ENCODE peak calls at places on chromosome X, in six cellular contexts. R, E, W, N, Q and M are unnamed samples.

GRCh38 chrX:29947225-29947624 is 268.1 kb upstream of the MAGEB2 start:
- DNase-seq in R (no peak), E (no peak), W (no peak), N (no peak), Q (peak), M (no peak)

GRCh38 chrX:151641564-151641963 is 53.7 kb upstream of the PRRG3 start:
- DNase-seq in R (no peak), E (no peak), W (no peak), N (no peak), Q (no peak), M (no peak)

GRCh38 chrX:133685806-133686205 is 270.5 kb upstream of the GPC4 start:
- DNase-seq in R (no peak), E (no peak), W (no peak), N (no peak), Q (no peak), M (peak)

GRCh38 chrX:44183329-44183728 is 160.1 kb downstream of the EFHC2 start:
- DNase-seq in R (no peak), E (no peak), W (no peak), N (no peak), Q (no peak), M (no peak)

GRCh38 chrX:57930051-57930450 is 19.8 kb upstream of the ZXDA start:
- DNase-seq in R (no peak), E (no peak), W (peak), N (no peak), Q (peak), M (no peak)

GRCh38 chrX:15606064-15606590 is 5.4 kb upstream of the ACE2 start:
- DNase-seq in R (no peak), E (no peak), W (no peak), N (no peak), Q (no peak), M (no peak)

GRCh38 chrX:130114141-130114561 is 3.9 kb upstream of the ELF4 start:
- DNase-seq in R (no peak), E (no peak), W (no peak), N (no peak), Q (peak), M (no peak)

GRCh38 chrX:63426519-63426918 is 75.4 kb upstream of the SPIN4 start:
- DNase-seq in R (no peak), E (no peak), W (no peak), N (no peak), Q (no peak), M (no peak)

GRCh38 chrX:68249401-68249831 is 183.9 kb downstream of the OPHN1 start:
- DNase-seq in R (peak), E (peak), W (peak), N (no peak), Q (peak), M (no peak)

GRCh38 chrX:41588271-41588670 is 100.5 kb upstream of the GPR34 start:
- DNase-seq in R (no peak), E (no peak), W (no peak), N (no peak), Q (no peak), M (no peak)

GRCh38 chrX:14243823-14244222 is 214.1 kb upstream of the GEMIN8 start:
- DNase-seq in R (no peak), E (no peak), W (no peak), N (no peak), Q (no peak), M (no peak)

DNA sequence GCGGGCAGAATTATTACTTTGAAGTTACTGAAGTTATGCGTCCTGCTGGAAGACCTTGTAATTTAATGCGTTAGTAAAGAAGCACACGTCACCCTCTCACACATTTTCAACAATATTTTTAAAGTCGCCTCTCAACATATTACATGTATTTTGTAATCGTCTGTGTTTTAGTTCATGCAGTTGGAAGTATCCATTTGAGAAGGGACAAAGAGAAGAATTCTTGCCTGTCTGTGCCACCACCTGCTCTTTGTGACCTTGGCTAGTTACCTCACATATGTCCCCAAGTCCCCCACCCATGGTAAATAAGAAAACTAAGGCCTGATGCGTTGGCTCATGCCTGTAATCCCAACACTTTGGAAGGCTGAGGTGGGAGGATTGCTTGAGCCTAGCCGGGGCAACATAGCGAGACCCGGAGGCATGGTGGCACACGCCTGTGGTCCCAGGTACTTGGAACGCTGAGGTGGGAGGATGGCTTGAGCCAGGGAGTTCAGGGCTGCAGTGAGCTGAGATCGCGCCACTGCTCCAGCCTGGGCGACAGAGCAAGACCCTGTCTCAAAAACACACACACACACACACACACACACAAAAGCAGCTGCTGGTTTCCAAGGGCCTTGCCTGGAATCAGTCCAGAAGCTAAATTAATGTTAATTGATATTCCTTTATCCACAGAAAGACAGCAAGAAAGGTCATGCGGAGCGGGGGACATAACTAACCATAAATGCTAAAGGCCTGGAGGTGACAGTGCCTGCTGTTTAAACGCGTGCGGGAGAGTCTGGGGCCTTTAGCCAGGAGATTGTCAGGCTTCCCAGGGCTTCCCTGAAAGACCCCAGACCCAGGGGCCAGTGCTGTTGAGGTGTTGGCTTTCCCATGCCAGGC is 811 bp downstream of the TMEM187 start:
- DNase-seq in R (no peak), E (no peak), W (no peak), N (no peak), Q (peak), M (no peak)
- H3K4me3 ChIP-seq in R (peak), E (peak), W (peak), N (peak), Q (peak), M (peak)

DNA sequence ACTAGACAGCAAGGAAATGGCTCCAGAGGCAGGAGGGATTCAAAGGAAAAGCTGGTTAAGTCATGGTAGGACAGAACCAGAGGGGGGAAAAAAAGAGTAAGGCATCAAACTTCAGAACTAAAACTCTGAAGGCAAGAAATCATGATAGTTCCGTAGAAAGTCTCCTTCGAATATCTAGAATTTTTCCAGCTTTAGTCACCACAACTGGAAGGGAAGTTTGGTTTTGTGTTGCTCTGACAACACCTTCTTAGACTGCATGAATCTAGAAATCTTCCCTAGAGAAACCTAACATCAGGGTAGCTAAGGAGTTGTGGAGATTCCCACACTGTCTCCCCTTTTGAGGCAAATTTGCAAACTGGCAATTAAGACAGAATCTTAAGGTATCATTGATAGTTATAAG is 33.7 kb downstream of the AMMECR1 start:
- DNase-seq in R (no peak), E (no peak), W (peak), N (no peak), Q (peak), M (no peak)
- H3K4me3 ChIP-seq in R (no peak), E (no peak), W (no peak), N (no peak), Q (no peak), M (no peak)

DNA sequence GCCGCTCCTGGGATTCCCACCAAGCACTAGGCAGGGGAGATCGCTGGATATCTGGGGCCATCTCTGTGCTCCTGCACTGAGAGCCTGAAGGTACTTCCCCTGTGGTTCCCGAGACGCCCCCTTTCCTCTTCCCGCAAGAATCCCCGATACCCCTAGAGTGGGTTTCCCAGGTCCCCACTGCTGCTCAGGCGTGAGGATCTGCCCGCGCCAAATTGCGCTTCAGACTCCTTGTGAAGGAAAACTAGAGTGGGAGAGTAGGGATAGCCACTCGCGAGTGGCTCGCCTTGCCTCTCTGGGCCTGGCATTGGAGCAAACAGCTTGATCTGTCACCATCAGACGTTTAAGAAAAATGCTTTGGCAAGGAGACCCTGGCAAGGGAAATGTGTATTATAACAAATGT is 1.5 kb downstream of the IL1RAPL2 start:
- DNase-seq in R (no peak), E (no peak), W (no peak), N (no peak), Q (no peak), M (no peak)
- H3K4me3 ChIP-seq in R (peak), E (no peak), W (no peak), N (no peak), Q (no peak), M (no peak)

GRCh38 chrX:40176979-40177430 is 79.2 kb upstream of the BCOR start:
- DNase-seq in R (no peak), E (peak), W (no peak), N (no peak), Q (no peak), M (no peak)
- H3K4me3 ChIP-seq in R (peak), E (peak), W (peak), N (peak), Q (no peak), M (peak)

GRCh38 chrX:45771560-45772340 is 571.1 kb upstream of the DIPK2B start:
- DNase-seq in R (no peak), E (no peak), W (peak), N (peak), Q (peak), M (peak)
- H3K4me3 ChIP-seq in R (peak), E (no peak), W (peak), N (peak), Q (peak), M (peak)

GRCh38 chrX:120301497-120301896 is 9.8 kb downstream of the TMEM255A start:
- DNase-seq in R (no peak), E (no peak), W (no peak), N (no peak), Q (no peak), M (no peak)
- H3K4me3 ChIP-seq in R (no peak), E (no peak), W (no peak), N (no peak), Q (no peak), M (no peak)

GRCh38 chrX:119482041-119482440 is 13.8 kb downstream of the SLC25A5 start:
- DNase-seq in R (no peak), E (no peak), W (no peak), N (no peak), Q (no peak), M (no peak)
- H3K4me3 ChIP-seq in R (peak), E (peak), W (peak), N (peak), Q (peak), M (no peak)